ENCODE peak calls at places on chromosome 21, in five cellular contexts. V is K562, S is H1, E is HCT116, D is HepG2. A is an unnamed sample.

GRCh38 chr21:41763996-41764395 is 2.9 kb downstream of the RIPK4 start:
- DNase-seq in V (no peak), S (no peak), E (no peak), D (no peak), A (no peak)

GRCh38 chr21:42157606-42158310 is 61.2 kb upstream of the ABCG1 start:
- DNase-seq in V (no peak), S (no peak), E (no peak), D (no peak), A (no peak)

GRCh38 chr21:31282095-31282709 is 61.9 kb downstream of the TIAM1 start:
- DNase-seq in V (peak), S (no peak), E (peak), D (no peak), A (no peak)

GRCh38 chr21:42601656-42602055 is 51.8 kb upstream of the PDE9A start:
- DNase-seq in V (no peak), S (no peak), E (no peak), D (no peak), A (no peak)

GRCh38 chr21:27301216-27301615 is 334.3 kb upstream of the ADAMTS5 start:
- DNase-seq in V (no peak), S (no peak), E (no peak), D (no peak), A (no peak)

GRCh38 chr21:41899431-41900202 is 20.5 kb upstream of the PRDM15 start:
- DNase-seq in V (no peak), S (no peak), E (no peak), D (no peak), A (no peak)

GRCh38 chr21:18460979-18461378 is 57.4 kb upstream of the TMPRSS15 start:
- DNase-seq in V (no peak), S (no peak), E (no peak), D (no peak), A (no peak)

GRCh38 chr21:45818904-45819285 is 162.7 kb upstream of the COL6A1 start:
- DNase-seq in V (no peak), S (no peak), E (no peak), D (peak), A (no peak)

GRCh38 chr21:42062543-42063022 is 8.5 kb upstream of the UMODL1 start:
- DNase-seq in V (no peak), S (no peak), E (no peak), D (no peak), A (no peak)

GRCh38 chr21:43820466-43820865 is 31.1 kb downstream of the RRP1 start:
- DNase-seq in V (no peak), S (no peak), E (no peak), D (no peak), A (no peak)

GRCh38 chr21:34526618-34527290 is 14.7 kb upstream of the KCNE1 start:
- DNase-seq in V (no peak), S (no peak), E (peak), D (peak), A (peak)

GRCh38 chr21:41373769-41374168 is 11.9 kb downstream of the MX2 start:
- DNase-seq in V (no peak), S (no peak), E (no peak), D (no peak), A (no peak)

GRCh38 chr21:36700961-36701911 is 2.3 kb downstream of the SIM2 start:
- DNase-seq in V (peak), S (no peak), E (no peak), D (no peak), A (no peak)
- TF ChIP-seq EZH2 in V (no peak), S (peak), E (no peak), D (no peak), A (no peak)

GRCh38 chr21:37827878-37828277 is 88.4 kb downstream of the KCNJ6 start:
- DNase-seq in V (no peak), S (no peak), E (no peak), D (no peak), A (no peak)

GRCh38 chr21:37833301-37833700 is 83.0 kb downstream of the KCNJ6 start:
- DNase-seq in V (no peak), S (no peak), E (no peak), D (no peak), A (no peak)

GRCh38 chr21:37829447-37829846 is 86.8 kb downstream of the KCNJ6 start:
- DNase-seq in V (no peak), S (no peak), E (no peak), D (peak), A (no peak)

GRCh38 chr21:37828515-37828914 is 87.7 kb downstream of the KCNJ6 start:
- DNase-seq in V (no peak), S (no peak), E (no peak), D (no peak), A (no peak)

GRCh38 chr21:37829043-37829442 is 87.2 kb downstream of the KCNJ6 start:
- DNase-seq in V (no peak), S (no peak), E (no peak), D (no peak), A (no peak)
- TF ChIP-seq POLR2AphosphoS5 in V (no peak), S (no peak), E (no peak), D (no peak), A (no peak)

GRCh38 chr21:33047231-33047630 is 21.5 kb downstream of the OLIG2 start:
- DNase-seq in V (no peak), S (no peak), E (no peak), D (no peak), A (no peak)
- TF ChIP-seq MAX in V (no peak), S (no peak), E (no peak), D (no peak), A (no peak)

GRCh38 chr21:33027401-33028185 is 1.9 kb downstream of the OLIG2 start:
- DNase-seq in V (no peak), S (no peak), E (no peak), D (no peak), A (no peak)
- TF ChIP-seq EZH2 in V (no peak), S (peak), E (no peak), D (no peak), A (peak)

DNA sequence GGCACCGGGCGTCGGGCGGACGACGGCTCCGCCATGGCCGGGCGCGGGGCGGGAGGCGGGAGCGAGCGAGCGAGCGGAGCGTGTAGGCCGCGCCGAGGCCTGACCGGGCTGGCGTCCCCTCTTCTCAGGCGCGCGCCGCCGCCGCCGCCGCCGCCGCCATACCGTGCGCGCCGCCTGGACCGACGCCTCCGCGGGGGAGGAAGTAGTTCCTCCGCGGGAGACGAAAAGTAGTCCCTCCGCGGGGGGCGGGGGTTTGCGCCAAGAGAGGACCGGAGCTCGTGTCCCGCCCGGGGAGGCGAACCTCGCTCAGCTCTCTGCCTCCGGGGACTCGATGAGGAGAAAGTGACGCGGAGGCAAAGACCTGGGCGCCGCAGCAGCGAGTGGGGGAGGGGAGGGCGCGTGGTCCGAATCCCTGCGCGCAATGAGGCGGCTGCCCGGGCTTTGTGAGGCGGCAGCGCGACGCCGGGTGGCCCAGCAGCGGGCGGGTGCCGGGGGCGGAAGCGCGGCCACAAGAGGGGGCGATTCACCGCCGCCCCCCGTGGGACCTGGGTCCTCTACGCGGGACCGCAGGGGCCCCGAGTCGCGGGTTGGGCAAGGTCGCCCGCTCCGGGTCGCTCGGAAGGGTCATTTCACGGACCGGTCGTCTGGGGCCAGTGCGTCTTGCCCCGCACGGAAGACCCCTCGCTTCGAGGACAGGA is at the start of gene BRWD1:
- DNase-seq in V (peak), S (peak), E (peak), D (peak), A (peak)
- TF ChIP-seq POLR2AphosphoS5 in V (peak), S (peak), E (peak), D (peak), A (peak)

GRCh38 chr21:36539434-36540150 is 59.7 kb upstream of the CLDN14 start:
- DNase-seq in V (no peak), S (no peak), E (no peak), D (no peak), A (no peak)
- TF ChIP-seq MAX in V (no peak), S (no peak), E (no peak), D (no peak), A (no peak)